ENCODE peak calls at places on chromosome 1, in five cellular contexts. One of them, this sample, is unnamed.

GRCh38 chr1:248730507-248731335 is 24.8 kb downstream of the LYPD8 start:
- DNase-seq in progenitor cell of endocrine pancreas: no peak
- DNase-seq in PC-9: no peak
- DNase-seq in MM.1S: no peak
- DNase-seq in cardiac fibroblast: no peak
- DNase-seq in this sample: no peak

GRCh38 chr1:55443175-55443933 is 228.2 kb upstream of the USP24 start:
- DNase-seq in cardiac fibroblast: peak; percentile 100
- DNase-seq in MM.1S: no peak
- DNase-seq in PC-9: peak; percentile 58
- DNase-seq in progenitor cell of endocrine pancreas: no peak
- DNase-seq in this sample: no peak

GRCh38 chr1:160284782-160285344 is at the start of gene PEX19:
- DNase-seq in MM.1S: peak; percentile 95
- DNase-seq in cardiac fibroblast: peak; percentile 96
- DNase-seq in PC-9: peak; percentile 81
- DNase-seq in progenitor cell of endocrine pancreas: peak; percentile 83
- DNase-seq in this sample: peak; percentile 94

GRCh38 chr1:35426097-35426586 is 131.1 kb downstream of the KIAA0319L start:
- DNase-seq in PC-9: no peak
- DNase-seq in cardiac fibroblast: no peak
- DNase-seq in progenitor cell of endocrine pancreas: no peak
- DNase-seq in MM.1S: no peak
- DNase-seq in this sample: no peak

GRCh38 chr1:2273401-2274090 is 45.4 kb downstream of the SKI start:
- DNase-seq in progenitor cell of endocrine pancreas: no peak
- DNase-seq in MM.1S: no peak
- DNase-seq in PC-9: no peak
- DNase-seq in cardiac fibroblast: no peak
- DNase-seq in this sample: no peak

GRCh38 chr1:51946300-51946699 is 44.2 kb downstream of the RAB3B start:
- DNase-seq in PC-9: no peak
- DNase-seq in MM.1S: no peak
- DNase-seq in cardiac fibroblast: peak; percentile 53
- DNase-seq in progenitor cell of endocrine pancreas: no peak
- DNase-seq in this sample: no peak

GRCh38 chr1:180482425-180483275 is 19.7 kb downstream of the ACBD6 start:
- DNase-seq in PC-9: peak; percentile 45
- DNase-seq in progenitor cell of endocrine pancreas: no peak
- DNase-seq in cardiac fibroblast: peak; percentile 76
- DNase-seq in MM.1S: peak; percentile 69
- DNase-seq in this sample: no peak

GRCh38 chr1:1788646-1789431 is 10.6 kb upstream of the NADK start:
- DNase-seq in cardiac fibroblast: peak; percentile 52
- DNase-seq in PC-9: no peak
- DNase-seq in progenitor cell of endocrine pancreas: no peak
- DNase-seq in MM.1S: peak; percentile 9
- DNase-seq in this sample: no peak

GRCh38 chr1:211609120-211610024 is 30.4 kb upstream of the SLC30A1 start:
- DNase-seq in progenitor cell of endocrine pancreas: no peak
- DNase-seq in MM.1S: no peak
- DNase-seq in PC-9: no peak
- DNase-seq in cardiac fibroblast: peak; percentile 42
- DNase-seq in this sample: no peak

GRCh38 chr1:228397966-228398365 is 8.7 kb downstream of the TRIM11 start:
- DNase-seq in MM.1S: no peak
- DNase-seq in progenitor cell of endocrine pancreas: no peak
- DNase-seq in cardiac fibroblast: no peak
- DNase-seq in PC-9: no peak
- DNase-seq in this sample: no peak

GRCh38 chr1:207500306-207500705 is 4.3 kb downstream of the CR1 start:
- DNase-seq in MM.1S: no peak
- DNase-seq in progenitor cell of endocrine pancreas: no peak
- DNase-seq in cardiac fibroblast: no peak
- DNase-seq in PC-9: no peak
- DNase-seq in this sample: no peak

GRCh38 chr1:38055398-38055797 is 8.8 kb upstream of the POU3F1 start:
- DNase-seq in PC-9: no peak
- DNase-seq in MM.1S: no peak
- DNase-seq in cardiac fibroblast: no peak
- DNase-seq in progenitor cell of endocrine pancreas: no peak
- DNase-seq in this sample: no peak

GRCh38 chr1:3959361-3959760 is 59.3 kb upstream of the C1orf174 start:
- DNase-seq in progenitor cell of endocrine pancreas: no peak
- DNase-seq in MM.1S: no peak
- DNase-seq in PC-9: no peak
- DNase-seq in cardiac fibroblast: no peak
- DNase-seq in this sample: no peak

GRCh38 chr1:28163496-28164120 is 12.9 kb downstream of the PTAFR start:
- DNase-seq in MM.1S: no peak
- DNase-seq in progenitor cell of endocrine pancreas: no peak
- DNase-seq in cardiac fibroblast: no peak
- DNase-seq in PC-9: no peak
- DNase-seq in this sample: no peak

GRCh38 chr1:32273389-32274208 is 18.3 kb upstream of the HDAC1 start:
- DNase-seq in PC-9: peak; percentile 86
- DNase-seq in cardiac fibroblast: no peak
- DNase-seq in progenitor cell of endocrine pancreas: no peak
- DNase-seq in MM.1S: no peak
- DNase-seq in this sample: no peak

GRCh38 chr1:6599141-6599975 is 3.3 kb downstream of the KLHL21 start:
- DNase-seq in PC-9: peak; percentile 57
- DNase-seq in progenitor cell of endocrine pancreas: no peak
- DNase-seq in cardiac fibroblast: no peak
- DNase-seq in MM.1S: peak; percentile 51
- DNase-seq in this sample: no peak

GRCh38 chr1:107365874-107366273 is 225.0 kb downstream of the NTNG1 start:
- DNase-seq in progenitor cell of endocrine pancreas: no peak
- DNase-seq in PC-9: no peak
- DNase-seq in MM.1S: no peak
- DNase-seq in cardiac fibroblast: no peak
- DNase-seq in this sample: no peak

GRCh38 chr1:116997011-116997410 is 4.5 kb upstream of the CD101 start:
- DNase-seq in cardiac fibroblast: peak; percentile 74
- DNase-seq in progenitor cell of endocrine pancreas: no peak
- DNase-seq in MM.1S: no peak
- DNase-seq in PC-9: peak; percentile 75
- DNase-seq in this sample: no peak

GRCh38 chr1:227946624-227947424 is 908 bp downstream of the WNT9A start:
- DNase-seq in cardiac fibroblast: peak; percentile 66
- DNase-seq in progenitor cell of endocrine pancreas: peak; percentile 81
- DNase-seq in MM.1S: peak; percentile 66
- DNase-seq in PC-9: peak; percentile 70
- DNase-seq in this sample: peak; percentile 88

GRCh38 chr1:210144736-210145135 is 87.9 kb upstream of the SERTAD4 start:
- DNase-seq in MM.1S: no peak
- DNase-seq in progenitor cell of endocrine pancreas: no peak
- DNase-seq in cardiac fibroblast: peak; percentile 25
- DNase-seq in PC-9: peak; percentile 49
- DNase-seq in this sample: no peak

GRCh38 chr1:199551967-199552565 is 475.4 kb upstream of the NR5A2 start:
- DNase-seq in PC-9: peak; percentile 37
- DNase-seq in cardiac fibroblast: peak; percentile 75
- DNase-seq in MM.1S: peak; percentile 65
- DNase-seq in progenitor cell of endocrine pancreas: peak; percentile 12
- DNase-seq in this sample: no peak

GRCh38 chr1:11668516-11668915 is 4.5 kb downstream of the FBXO6 start:
- DNase-seq in PC-9: no peak
- DNase-seq in MM.1S: no peak
- DNase-seq in progenitor cell of endocrine pancreas: no peak
- DNase-seq in cardiac fibroblast: no peak
- DNase-seq in this sample: no peak

GRCh38 chr1:11673089-11673769 is 7.7 kb downstream of the MAD2L2 start:
- DNase-seq in PC-9: no peak
- DNase-seq in progenitor cell of endocrine pancreas: no peak
- DNase-seq in cardiac fibroblast: no peak
- DNase-seq in MM.1S: no peak
- DNase-seq in this sample: no peak

GRCh38 chr1:11671544-11672286 is 7.7 kb downstream of the FBXO6 start:
- DNase-seq in MM.1S: no peak
- DNase-seq in PC-9: no peak
- DNase-seq in progenitor cell of endocrine pancreas: no peak
- DNase-seq in cardiac fibroblast: no peak
- DNase-seq in this sample: no peak

GRCh38 chr1:11671205-11671543 is 7.2 kb downstream of the FBXO6 start:
- DNase-seq in MM.1S: no peak
- DNase-seq in PC-9: no peak
- DNase-seq in cardiac fibroblast: no peak
- DNase-seq in progenitor cell of endocrine pancreas: no peak
- DNase-seq in this sample: no peak

DNA sequence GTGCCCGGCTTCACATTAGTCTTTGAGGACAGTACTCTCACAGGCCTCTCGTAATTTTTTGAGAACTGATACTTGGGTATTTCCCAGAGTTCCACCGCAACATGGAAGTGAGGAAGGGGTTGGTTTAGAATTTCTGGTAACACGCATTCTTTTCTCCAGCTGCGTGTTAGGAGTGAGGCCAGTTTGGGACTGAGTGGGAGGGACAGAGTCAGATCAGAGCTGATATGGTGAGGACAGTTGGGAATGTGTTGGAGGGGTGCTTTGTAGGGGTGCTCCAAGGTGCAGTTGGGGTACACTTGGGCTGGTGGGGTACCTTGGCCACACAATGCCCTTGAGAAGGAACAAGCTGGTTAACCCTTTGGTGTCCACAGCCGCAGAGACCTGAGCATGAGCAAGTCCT is 6.7 kb downstream of the FBXO6 start:
- DNase-seq in MM.1S: no peak
- DNase-seq in cardiac fibroblast: no peak
- DNase-seq in PC-9: no peak
- DNase-seq in progenitor cell of endocrine pancreas: no peak
- DNase-seq in this sample: no peak
- TF ChIP-seq CTCF in MM.1S: no peak
- TF ChIP-seq CTCF in cardiac fibroblast: no peak
- TF ChIP-seq CTCF in PC-9: no peak
- TF ChIP-seq CTCF in progenitor cell of endocrine pancreas: no peak
- TF ChIP-seq CTCF in this sample: no peak

DNA sequence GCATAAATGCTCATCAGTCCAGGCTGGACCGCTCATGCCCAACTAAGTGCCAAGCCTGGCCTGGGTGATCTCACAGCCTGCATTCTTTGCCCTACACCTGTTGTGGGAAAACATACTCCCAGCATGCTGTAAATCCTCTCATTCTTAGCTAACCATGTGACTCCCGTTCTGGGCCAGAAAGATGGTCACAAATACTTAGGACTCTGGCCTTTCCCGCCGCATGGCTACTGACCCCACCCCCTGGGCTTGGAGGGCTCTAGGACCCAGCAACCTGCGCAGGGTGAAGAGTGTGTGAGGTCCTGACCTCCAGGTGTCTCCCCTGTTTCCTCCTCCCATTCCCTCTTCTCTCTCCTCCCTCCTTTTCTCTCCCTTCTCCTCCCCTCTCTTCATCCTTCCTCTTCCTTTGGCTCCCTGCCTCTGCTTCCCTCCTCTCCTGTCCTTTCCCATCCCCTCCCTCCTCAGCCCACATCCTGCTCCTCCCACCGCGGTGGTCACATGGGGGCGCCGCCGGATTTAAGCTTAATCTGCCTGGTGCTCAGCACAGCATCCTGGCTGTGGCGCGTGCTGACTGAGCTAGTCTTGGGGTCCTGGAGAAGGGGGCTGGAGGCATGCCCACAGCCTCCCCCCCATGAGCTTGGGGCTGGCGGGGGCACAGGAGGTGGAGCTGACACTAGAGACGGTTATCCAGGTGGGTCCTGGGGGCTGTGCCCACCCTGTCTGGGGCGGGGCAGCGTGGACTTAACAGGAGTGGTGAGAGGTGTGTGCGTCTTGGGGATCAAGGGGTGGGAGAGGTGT is at the start of gene CROCC:
- DNase-seq in cardiac fibroblast: peak; percentile 37
- DNase-seq in PC-9: no peak
- DNase-seq in progenitor cell of endocrine pancreas: no peak
- DNase-seq in MM.1S: no peak
- DNase-seq in this sample: no peak
- TF ChIP-seq CTCF in cardiac fibroblast: no peak
- TF ChIP-seq CTCF in PC-9: no peak
- TF ChIP-seq CTCF in progenitor cell of endocrine pancreas: no peak
- TF ChIP-seq CTCF in MM.1S: no peak
- TF ChIP-seq CTCF in this sample: no peak

DNA sequence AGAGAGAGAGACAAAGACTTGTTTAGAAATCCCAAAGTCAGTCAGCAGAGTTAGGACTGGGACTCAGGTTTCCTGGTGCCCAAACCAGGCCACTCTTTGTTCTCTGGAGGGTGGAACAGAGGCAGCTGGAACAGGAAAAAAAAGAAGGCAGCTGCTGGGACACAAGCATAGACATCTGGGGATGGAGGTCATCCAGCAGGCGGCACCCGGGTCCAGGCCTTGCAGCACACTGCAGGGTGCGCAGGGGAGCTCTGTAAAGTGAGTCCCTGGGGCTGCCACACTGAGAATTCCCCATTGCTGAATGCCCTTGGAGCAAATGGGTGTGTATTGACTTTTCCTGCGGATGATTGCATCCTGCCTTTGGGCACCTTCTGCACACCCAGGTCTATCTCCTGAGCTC is 222.9 kb upstream of the CSF3R start:
- DNase-seq in cardiac fibroblast: no peak
- DNase-seq in PC-9: no peak
- DNase-seq in MM.1S: no peak
- DNase-seq in progenitor cell of endocrine pancreas: no peak
- DNase-seq in this sample: no peak
- TF ChIP-seq CTCF in cardiac fibroblast: no peak
- TF ChIP-seq CTCF in PC-9: no peak
- TF ChIP-seq CTCF in MM.1S: no peak
- TF ChIP-seq CTCF in progenitor cell of endocrine pancreas: no peak
- TF ChIP-seq CTCF in this sample: no peak

GRCh38 chr1:176957603-176958002 is 206.9 kb downstream of the ASTN1 start:
- DNase-seq in MM.1S: no peak
- DNase-seq in progenitor cell of endocrine pancreas: no peak
- DNase-seq in cardiac fibroblast: no peak
- DNase-seq in PC-9: no peak
- DNase-seq in this sample: no peak

GRCh38 chr1:176959461-176959860 is 205.1 kb downstream of the ASTN1 start:
- DNase-seq in MM.1S: no peak
- DNase-seq in cardiac fibroblast: no peak
- DNase-seq in progenitor cell of endocrine pancreas: no peak
- DNase-seq in PC-9: no peak
- DNase-seq in this sample: no peak

GRCh38 chr1:176949033-176949662 is 215.4 kb downstream of the ASTN1 start:
- DNase-seq in cardiac fibroblast: peak; percentile 7
- DNase-seq in PC-9: peak; percentile 38
- DNase-seq in MM.1S: peak; percentile 21
- DNase-seq in progenitor cell of endocrine pancreas: peak; percentile 67
- DNase-seq in this sample: peak; percentile 75

GRCh38 chr1:176950736-176951308 is 213.7 kb downstream of the ASTN1 start:
- DNase-seq in cardiac fibroblast: no peak
- DNase-seq in progenitor cell of endocrine pancreas: no peak
- DNase-seq in MM.1S: peak; percentile 86
- DNase-seq in PC-9: no peak
- DNase-seq in this sample: no peak

DNA sequence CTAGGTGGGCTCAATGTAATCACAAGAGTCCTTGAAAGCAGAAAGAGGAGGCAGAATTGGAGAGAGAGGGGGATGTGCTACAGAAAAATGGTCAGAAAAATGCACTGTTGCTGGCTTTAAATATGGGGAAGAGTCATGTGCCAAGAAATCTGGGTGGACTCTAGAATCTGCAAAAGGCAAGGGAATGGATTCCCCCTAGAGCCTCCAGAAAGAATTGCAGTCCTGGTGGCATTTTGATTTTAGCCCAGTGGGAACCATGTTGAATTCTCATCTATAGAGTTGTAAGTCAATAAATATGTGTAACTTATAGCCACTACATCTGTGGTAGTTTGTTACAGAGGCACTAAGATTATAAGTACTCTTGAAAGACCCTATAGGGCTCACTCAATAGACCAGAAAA is 210.3 kb downstream of the ASTN1 start:
- DNase-seq in progenitor cell of endocrine pancreas: no peak
- DNase-seq in MM.1S: peak; percentile 37
- DNase-seq in cardiac fibroblast: no peak
- DNase-seq in PC-9: no peak
- DNase-seq in this sample: no peak
- TF ChIP-seq CTCF in progenitor cell of endocrine pancreas: peak; percentile 35
- TF ChIP-seq CTCF in MM.1S: peak; percentile 47
- TF ChIP-seq CTCF in cardiac fibroblast: no peak
- TF ChIP-seq CTCF in PC-9: peak; percentile 10
- TF ChIP-seq CTCF in this sample: peak; percentile 59